ENCODE peak calls at places on chromosome 20, in six cellular contexts. P, V, T, K, X and G are unnamed samples. For H3K4me1, the result is how much of the 10 kb centered on the place peaks cover.

GRCh38 chr20:52812231-52812847 is 159.8 kb upstream of the TSHZ2 start:
- DNase-seq in P (no peak), V (no peak), T (no peak), K (no peak), X (no peak), G (no peak)

GRCh38 chr20:3251806-3252205 is 12.8 kb upstream of the SLC4A11 start:
- DNase-seq in P (no peak), V (no peak), T (no peak), K (no peak), X (no peak), G (no peak)

GRCh38 chr20:6595704-6596103 is 171.8 kb upstream of the BMP2 start:
- DNase-seq in P (no peak), V (no peak), T (no peak), K (no peak), X (no peak), G (no peak)

GRCh38 chr20:46400253-46400652 is 6.2 kb downstream of the ELMO2 start:
- DNase-seq in P (no peak), V (no peak), T (no peak), K (no peak), X (no peak), G (no peak)

GRCh38 chr20:24986436-24987015 is 6.0 kb downstream of the APMAP start:
- DNase-seq in P (no peak), V (peak), T (no peak), K (no peak), X (no peak), G (peak)

GRCh38 chr20:17912916-17913315 is 55.7 kb downstream of the SNX5 start:
- DNase-seq in P (no peak), V (no peak), T (no peak), K (no peak), X (no peak), G (no peak)

GRCh38 chr20:21682576-21682975 is 22.9 kb upstream of the PAX1 start:
- DNase-seq in P (no peak), V (no peak), T (no peak), K (no peak), X (no peak), G (peak)

GRCh38 chr20:2771631-2772080 is 28.8 kb downstream of the CPXM1 start:
- DNase-seq in P (no peak), V (no peak), T (no peak), K (no peak), X (no peak), G (no peak)

GRCh38 chr20:42191140-42191860 is 573.1 kb upstream of the CHD6 start:
- DNase-seq in P (no peak), V (no peak), T (no peak), K (no peak), X (no peak), G (no peak)

GRCh38 chr20:37972256-37973058 is 60.8 kb downstream of the TTI1 start:
- DNase-seq in P (no peak), V (peak), T (no peak), K (no peak), X (no peak), G (peak)

GRCh38 chr20:33999025-33999629 is 5.4 kb downstream of the RALY start:
- DNase-seq in P (no peak), V (no peak), T (no peak), K (no peak), X (no peak), G (no peak)

GRCh38 chr20:11585752-11586352 is 331.8 kb upstream of the BTBD3 start:
- DNase-seq in P (peak), V (no peak), T (no peak), K (no peak), X (no peak), G (no peak)

GRCh38 chr20:34111057-34111711 is 859 bp downstream of the EIF2S2 start:
- DNase-seq in P (no peak), V (peak), T (no peak), K (peak), X (peak), G (peak)

GRCh38 chr20:23654005-23654404 is 16.2 kb upstream of the CST3 start:
- DNase-seq in P (no peak), V (no peak), T (no peak), K (no peak), X (no peak), G (no peak)

GRCh38 chr20:13220194-13220856 is 749 bp upstream of the ISM1 start:
- DNase-seq in P (no peak), V (no peak), T (no peak), K (no peak), X (peak), G (peak)

GRCh38 chr20:20455945-20456344 is 88.0 kb downstream of the INSM1 start:
- DNase-seq in P (no peak), V (no peak), T (no peak), K (no peak), X (no peak), G (no peak)

GRCh38 chr20:63322923-63323253 is 29.9 kb downstream of the COL20A1 start:
- DNase-seq in P (no peak), V (no peak), T (no peak), K (no peak), X (no peak), G (no peak)

GRCh38 chr20:23257848-23258746 is 92.5 kb upstream of the NXT1 start:
- DNase-seq in P (no peak), V (no peak), T (no peak), K (peak), X (peak), G (peak)

GRCh38 chr20:44097521-44098255 is 89.3 kb downstream of the JPH2 start:
- DNase-seq in P (no peak), V (no peak), T (no peak), K (no peak), X (no peak), G (no peak)

GRCh38 chr20:53071833-53072232 is 99.7 kb downstream of the TSHZ2 start:
- DNase-seq in P (no peak), V (no peak), T (no peak), K (no peak), X (no peak), G (no peak)

GRCh38 chr20:40882173-40882572 is 146.4 kb upstream of the TOP1 start:
- DNase-seq in P (no peak), V (no peak), T (no peak), K (no peak), X (no peak), G (no peak)

GRCh38 chr20:45363611-45364492 is 896 bp downstream of the SYS1 start:
- DNase-seq in P (no peak), V (peak), T (no peak), K (no peak), X (no peak), G (no peak)

GRCh38 chr20:25251558-25251957 is 3.7 kb downstream of the PYGB start:
- DNase-seq in P (no peak), V (peak), T (no peak), K (no peak), X (peak), G (no peak)

GRCh38 chr20:1900321-1900791 is 5.1 kb downstream of the SIRPA start:
- DNase-seq in P (peak), V (peak), T (no peak), K (peak), X (peak), G (no peak)

GRCh38 chr20:20358801-20359200 is 9.1 kb upstream of the INSM1 start:
- DNase-seq in P (no peak), V (no peak), T (no peak), K (no peak), X (no peak), G (no peak)

GRCh38 chr20:17562804-17563305 is 7.0 kb upstream of the DSTN start:
- DNase-seq in P (no peak), V (no peak), T (no peak), K (no peak), X (no peak), G (no peak)

GRCh38 chr20:11229772-11230171 is 556.0 kb upstream of the JAG1 start:
- DNase-seq in P (peak), V (no peak), T (no peak), K (peak), X (no peak), G (no peak)

GRCh38 chr20:31560094-31560899 is 44.8 kb upstream of the ID1 start:
- DNase-seq in P (peak), V (peak), T (peak), K (peak), X (peak), G (no peak)

GRCh38 chr20:358891-359555 is 12.1 kb downstream of the NRSN2 start:
- DNase-seq in P (no peak), V (no peak), T (no peak), K (no peak), X (no peak), G (no peak)

GRCh38 chr20:44765091-44765490 is 19.4 kb downstream of the KCNK15 start:
- DNase-seq in P (no peak), V (no peak), T (no peak), K (no peak), X (no peak), G (no peak)

GRCh38 chr20:90651-91050 is 3.2 kb downstream of the DEFB125 start:
- DNase-seq in P (no peak), V (no peak), T (no peak), K (no peak), X (no peak), G (no peak)

DNA sequence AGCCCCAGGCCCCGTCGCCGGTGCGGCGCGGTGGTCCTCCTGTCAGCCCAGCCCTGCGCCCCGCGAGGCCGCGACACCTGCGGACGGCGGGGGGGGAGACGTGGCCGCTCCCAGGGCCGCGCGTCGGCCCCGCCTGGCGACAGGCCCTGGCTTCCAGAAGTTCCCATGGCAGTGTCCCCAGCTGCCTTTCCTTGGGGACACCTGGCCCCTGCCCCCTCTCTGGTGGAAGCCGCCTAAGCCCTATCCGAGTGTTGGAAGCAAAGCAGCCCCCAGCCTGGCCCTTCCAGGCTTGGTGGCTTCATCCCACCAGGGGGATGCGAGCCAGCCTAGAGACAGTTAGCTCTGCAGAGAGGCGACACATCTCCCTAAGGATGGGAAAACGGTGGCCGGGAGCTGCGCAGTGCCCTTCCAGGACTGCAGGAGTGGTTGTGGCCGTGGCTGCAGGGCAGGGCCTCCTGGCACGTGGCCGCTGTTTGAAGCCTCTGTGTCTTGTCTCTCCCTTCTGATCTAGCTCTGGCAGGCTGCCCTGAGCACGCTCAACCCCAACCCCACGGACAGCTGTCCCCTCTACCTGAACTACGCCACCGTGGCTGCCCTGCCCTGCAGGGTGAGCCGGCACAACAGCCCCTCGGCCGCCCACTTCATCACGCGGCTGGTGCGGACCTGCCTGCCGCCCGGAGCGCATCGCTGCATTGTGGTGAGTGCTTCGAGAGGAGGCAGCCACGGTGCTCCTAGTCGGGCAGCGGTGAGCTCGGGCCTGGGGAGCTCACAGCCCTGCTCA is 816 bp downstream of the NPEPL1 start:
- DNase-seq in P (no peak), V (peak), T (no peak), K (no peak), X (no peak), G (peak)
- H3K4me1 ChIP-seq in P (under half), V (under half), T (under half), K (under half), X (under half), G (under half)

GRCh38 chr20:57291003-57291402 is 24.6 kb upstream of the BMP7 start:
- DNase-seq in P (no peak), V (no peak), T (no peak), K (no peak), X (no peak), G (no peak)
- TF ChIP-seq CTCF in P (peak), V (no peak), T (no peak), K (no peak), X (no peak), G (no peak)

DNA sequence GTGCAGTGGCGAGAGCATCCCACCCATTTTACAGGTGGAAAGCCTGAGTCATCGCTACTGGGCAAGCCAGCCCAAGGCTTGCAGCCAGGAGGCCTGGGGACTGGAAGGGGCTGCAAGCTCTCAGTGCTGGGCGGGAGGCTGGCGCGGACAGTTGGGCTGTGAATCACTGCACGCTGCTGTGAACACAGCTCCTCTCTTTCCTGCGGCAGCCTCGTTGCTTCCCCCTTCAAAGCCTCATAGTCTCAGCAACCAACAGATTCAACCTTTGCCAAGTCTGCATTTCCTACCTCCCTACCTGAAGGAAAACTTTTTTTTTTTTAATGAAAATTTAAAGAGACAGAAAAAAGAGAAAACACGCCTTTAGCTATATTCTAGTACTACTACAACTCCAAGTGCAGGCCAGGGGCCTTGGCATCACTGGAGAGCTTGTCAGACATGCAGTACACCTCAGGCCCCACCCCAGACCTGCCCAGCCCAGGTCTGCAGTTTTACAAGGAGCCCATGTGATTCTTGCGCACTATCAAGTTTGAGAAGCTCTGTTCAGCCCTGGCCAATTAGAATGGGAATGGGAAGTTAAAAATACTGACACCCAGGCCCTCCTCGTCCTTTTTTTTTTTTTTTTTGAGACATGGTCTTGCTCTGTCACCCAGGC is 85.1 kb downstream of the NFATC2 start:
- DNase-seq in P (peak), V (peak), T (no peak), K (peak), X (peak), G (no peak)
- H3K27ac ChIP-seq in P (peak), V (peak), T (no peak), K (peak), X (peak), G (peak)

GRCh38 chr20:49824206-49824605 is 11.6 kb downstream of the SLC9A8 start:
- DNase-seq in P (no peak), V (no peak), T (no peak), K (no peak), X (no peak), G (no peak)
- H3K4me1 ChIP-seq in P (under half), V (under half), T (under half), K (under half), X (under half), G (under half)

GRCh38 chr20:9617940-9618339 is 103.5 kb downstream of the LAMP5 start:
- DNase-seq in P (peak), V (no peak), T (no peak), K (no peak), X (peak), G (no peak)
- TF ChIP-seq CTCF in P (peak), V (no peak), T (no peak), K (no peak), X (peak), G (peak)

GRCh38 chr20:60053813-60054190 is 95.6 kb downstream of the CDH26 start:
- DNase-seq in P (no peak), V (no peak), T (no peak), K (no peak), X (no peak), G (no peak)
- H3K27ac ChIP-seq in P (no peak), V (no peak), T (no peak), K (no peak), X (no peak), G (no peak)

DNA sequence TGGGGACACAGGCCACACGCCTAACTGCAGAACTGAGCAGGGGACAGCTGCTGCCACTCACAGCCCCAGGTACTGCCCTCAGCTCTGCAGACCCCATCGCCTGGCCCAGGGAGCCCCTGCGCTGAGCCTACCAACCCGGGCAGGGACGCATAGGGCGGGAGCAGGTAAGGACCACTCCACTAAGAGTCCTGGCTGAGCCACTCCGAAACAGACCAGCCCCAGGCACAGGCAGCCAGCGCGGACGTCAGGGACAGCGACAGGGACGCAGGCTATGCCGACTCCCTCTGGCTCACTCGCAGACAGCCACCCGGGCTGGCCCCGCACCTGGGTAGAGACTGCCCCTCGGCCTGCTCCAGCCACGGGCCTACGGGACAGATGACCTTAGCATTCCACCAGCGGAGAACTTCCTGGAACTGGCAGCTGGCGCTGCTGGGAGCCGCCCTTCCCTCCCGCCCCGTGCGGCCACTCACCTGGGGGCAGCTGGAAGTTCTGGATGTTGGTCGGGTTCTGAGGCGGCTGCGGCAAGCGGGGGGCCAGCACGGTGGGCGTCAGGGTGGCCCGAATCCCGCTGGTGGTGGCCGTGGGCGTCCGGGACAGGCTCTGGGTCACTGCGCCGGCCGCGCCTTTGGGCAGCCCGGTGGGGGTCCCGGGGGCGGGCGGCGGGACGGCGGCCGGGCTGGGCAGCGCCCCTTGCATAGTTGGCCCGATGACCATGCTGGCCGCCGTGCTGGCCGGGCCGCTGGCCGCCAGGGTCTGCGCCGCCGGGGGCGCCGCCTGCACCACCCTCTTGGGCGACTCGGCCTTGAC is 1.5 kb downstream of the TAF4 start:
- DNase-seq in P (no peak), V (peak), T (no peak), K (peak), X (peak), G (peak)
- H3K4me1 ChIP-seq in P (under half), V (under half), T (half or more), K (under half), X (under half), G (under half)

GRCh38 chr20:35276408-35276807 is 1.5 kb downstream of the MMP24OS start:
- DNase-seq in P (no peak), V (no peak), T (no peak), K (no peak), X (no peak), G (no peak)

GRCh38 chr20:35277127-35277526 is 795 bp downstream of the MMP24OS start:
- DNase-seq in P (no peak), V (no peak), T (no peak), K (no peak), X (peak), G (no peak)

GRCh38 chr20:35279040-35279439 is 1.1 kb upstream of the MMP24OS start:
- DNase-seq in P (no peak), V (no peak), T (no peak), K (no peak), X (no peak), G (no peak)

GRCh38 chr20:35279533-35280174 is 1.7 kb upstream of the MMP24OS start:
- DNase-seq in P (no peak), V (no peak), T (no peak), K (no peak), X (no peak), G (no peak)

DNA sequence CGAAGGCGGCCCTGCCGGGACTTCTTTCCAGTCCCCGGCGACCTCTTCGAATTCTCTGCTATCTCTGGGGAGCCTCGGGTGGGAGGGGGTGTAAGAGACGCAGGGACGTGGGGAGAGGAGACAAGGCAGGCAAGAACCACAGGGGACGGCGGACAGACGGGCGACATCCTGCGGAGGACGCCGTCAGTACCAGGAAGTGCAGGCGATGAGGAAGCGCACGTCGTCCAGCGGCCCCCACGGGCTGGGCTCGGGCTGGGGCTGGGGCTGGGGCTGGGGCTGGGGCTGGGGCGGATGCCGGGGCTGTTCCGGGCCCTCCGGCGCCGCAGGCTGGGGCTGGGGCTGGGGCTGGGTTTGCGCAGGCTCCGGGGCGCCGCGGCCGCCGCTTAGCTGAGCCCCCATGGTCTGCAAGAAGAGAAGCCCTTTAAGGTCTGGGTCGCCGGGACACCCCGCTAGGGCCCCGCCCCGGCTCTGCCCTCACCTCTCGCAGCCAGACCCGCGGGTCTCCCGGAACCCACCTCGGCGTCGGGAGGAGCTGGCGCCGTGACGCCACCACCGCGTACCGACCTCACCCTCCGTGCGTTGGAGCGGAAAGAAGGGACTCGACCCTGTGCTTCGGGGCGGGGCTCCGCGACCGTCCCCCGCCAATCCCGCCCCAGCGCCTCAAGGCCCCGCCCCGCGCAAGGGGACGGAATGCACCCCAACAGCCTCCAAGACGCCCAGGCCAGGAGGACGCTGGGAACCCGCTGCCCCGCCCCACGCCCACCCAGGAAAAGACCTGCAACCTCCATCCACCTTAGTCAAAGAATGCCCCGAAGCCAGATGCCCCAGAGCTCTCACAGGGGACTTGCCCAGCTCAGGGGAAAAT is at the start of gene MMP24OS:
- DNase-seq in P (peak), V (peak), T (peak), K (peak), X (peak), G (peak)
- TF ChIP-seq CTCF in P (peak), V (no peak), T (no peak), K (peak), X (peak), G (no peak)